ENCODE peak calls at places on chromosomes 2 and 18, in four cellular contexts. One of them, this sample, is unnamed.

GRCh38 chr2:240921319-240922233 is 15.4 kb downstream of the CROCC2 start:
- DNase-seq in stimulated activated CD4-positive, alpha-beta T cell treated with anti-CD3 and anti-CD28 coated beads, TNF-alpha, amount 100 ng/mL, for 48 hours: no peak
- DNase-seq in ACHN: peak; percentile 91
- DNase-seq in fibroblast of villous mesenchyme: peak; percentile 82
- DNase-seq in this sample: peak; percentile 94

GRCh38 chr2:239991689-239992314 is 33.3 kb downstream of the NDUFA10 start:
- DNase-seq in stimulated activated CD4-positive, alpha-beta T cell treated with anti-CD3 and anti-CD28 coated beads, TNF-alpha, amount 100 ng/mL, for 48 hours: no peak
- DNase-seq in ACHN: peak; percentile 69
- DNase-seq in fibroblast of villous mesenchyme: peak; percentile 74
- DNase-seq in this sample: peak; percentile 32

GRCh38 chr2:194383404-194383803 is 1273.6 kb upstream of the SLC39A10 start:
- DNase-seq in stimulated activated CD4-positive, alpha-beta T cell treated with anti-CD3 and anti-CD28 coated beads, TNF-alpha, amount 100 ng/mL, for 48 hours: no peak
- DNase-seq in ACHN: peak; percentile 34
- DNase-seq in fibroblast of villous mesenchyme: peak; percentile 1
- DNase-seq in this sample: peak; percentile 0

GRCh38 chr2:46825958-46826897 is 89.4 kb downstream of the MCFD2 start:
- DNase-seq in stimulated activated CD4-positive, alpha-beta T cell treated with anti-CD3 and anti-CD28 coated beads, TNF-alpha, amount 100 ng/mL, for 48 hours: no peak
- DNase-seq in ACHN: no peak
- DNase-seq in fibroblast of villous mesenchyme: peak; percentile 61
- DNase-seq in this sample: no peak

GRCh38 chr18:39751926-39752325 is 2186.3 kb upstream of the CELF4 start:
- DNase-seq in stimulated activated CD4-positive, alpha-beta T cell treated with anti-CD3 and anti-CD28 coated beads, TNF-alpha, amount 100 ng/mL, for 48 hours: no peak
- DNase-seq in ACHN: no peak
- DNase-seq in fibroblast of villous mesenchyme: no peak
- DNase-seq in this sample: no peak

GRCh38 chr2:73301636-73302035 is 8.3 kb upstream of the EGR4 start:
- DNase-seq in stimulated activated CD4-positive, alpha-beta T cell treated with anti-CD3 and anti-CD28 coated beads, TNF-alpha, amount 100 ng/mL, for 48 hours: no peak
- DNase-seq in ACHN: no peak
- DNase-seq in fibroblast of villous mesenchyme: no peak
- DNase-seq in this sample: no peak

GRCh38 chr2:218431878-218432277 is 13.0 kb downstream of the VIL1 start:
- DNase-seq in stimulated activated CD4-positive, alpha-beta T cell treated with anti-CD3 and anti-CD28 coated beads, TNF-alpha, amount 100 ng/mL, for 48 hours: no peak
- DNase-seq in ACHN: no peak
- DNase-seq in fibroblast of villous mesenchyme: no peak
- DNase-seq in this sample: no peak

GRCh38 chr2:232339121-232340081 is 39.1 kb upstream of the ALPP start:
- DNase-seq in stimulated activated CD4-positive, alpha-beta T cell treated with anti-CD3 and anti-CD28 coated beads, TNF-alpha, amount 100 ng/mL, for 48 hours: no peak
- DNase-seq in ACHN: no peak
- DNase-seq in fibroblast of villous mesenchyme: no peak
- DNase-seq in this sample: no peak

GRCh38 chr2:157206921-157207320 is 50.6 kb upstream of the GALNT5 start:
- DNase-seq in stimulated activated CD4-positive, alpha-beta T cell treated with anti-CD3 and anti-CD28 coated beads, TNF-alpha, amount 100 ng/mL, for 48 hours: no peak
- DNase-seq in ACHN: no peak
- DNase-seq in fibroblast of villous mesenchyme: no peak
- DNase-seq in this sample: no peak

GRCh38 chr2:64862623-64863022 is 126.6 kb upstream of the SLC1A4 start:
- DNase-seq in stimulated activated CD4-positive, alpha-beta T cell treated with anti-CD3 and anti-CD28 coated beads, TNF-alpha, amount 100 ng/mL, for 48 hours: no peak
- DNase-seq in ACHN: no peak
- DNase-seq in fibroblast of villous mesenchyme: no peak
- DNase-seq in this sample: no peak

GRCh38 chr2:143321994-143322393 is 192.8 kb downstream of the ARHGAP15 start:
- DNase-seq in stimulated activated CD4-positive, alpha-beta T cell treated with anti-CD3 and anti-CD28 coated beads, TNF-alpha, amount 100 ng/mL, for 48 hours: no peak
- DNase-seq in ACHN: no peak
- DNase-seq in fibroblast of villous mesenchyme: no peak
- DNase-seq in this sample: no peak

GRCh38 chr2:237500681-237501424 is 13.8 kb downstream of the MLPH start:
- DNase-seq in stimulated activated CD4-positive, alpha-beta T cell treated with anti-CD3 and anti-CD28 coated beads, TNF-alpha, amount 100 ng/mL, for 48 hours: no peak
- DNase-seq in ACHN: peak; percentile 99
- DNase-seq in fibroblast of villous mesenchyme: peak; percentile 99
- DNase-seq in this sample: peak; percentile 99

GRCh38 chr2:241804326-241805276 is 4.4 kb upstream of the NEU4 start:
- DNase-seq in stimulated activated CD4-positive, alpha-beta T cell treated with anti-CD3 and anti-CD28 coated beads, TNF-alpha, amount 100 ng/mL, for 48 hours: no peak
- DNase-seq in ACHN: no peak
- DNase-seq in fibroblast of villous mesenchyme: peak; percentile 52
- DNase-seq in this sample: peak; percentile 41

GRCh38 chr18:65016631-65017371 is 734.0 kb upstream of the CDH7 start:
- DNase-seq in stimulated activated CD4-positive, alpha-beta T cell treated with anti-CD3 and anti-CD28 coated beads, TNF-alpha, amount 100 ng/mL, for 48 hours: no peak
- DNase-seq in ACHN: no peak
- DNase-seq in fibroblast of villous mesenchyme: no peak
- DNase-seq in this sample: no peak

GRCh38 chr18:33702625-33703024 is 124.6 kb downstream of the ASXL3 start:
- DNase-seq in stimulated activated CD4-positive, alpha-beta T cell treated with anti-CD3 and anti-CD28 coated beads, TNF-alpha, amount 100 ng/mL, for 48 hours: no peak
- DNase-seq in ACHN: no peak
- DNase-seq in fibroblast of villous mesenchyme: no peak
- DNase-seq in this sample: no peak

GRCh38 chr2:27159271-27159670 is 10.5 kb downstream of the TCF23 start:
- DNase-seq in stimulated activated CD4-positive, alpha-beta T cell treated with anti-CD3 and anti-CD28 coated beads, TNF-alpha, amount 100 ng/mL, for 48 hours: no peak
- DNase-seq in ACHN: no peak
- DNase-seq in fibroblast of villous mesenchyme: no peak
- DNase-seq in this sample: no peak

This sample was measured in SJSA1.